ENCODE peak calls at places on chromosomes 2 and 18, in eight cellular contexts. W is ecto neural progenitor cell; I is H7; U is heart left ventricle; B is aorta; G is NCI-H345; D is NCI-H524 treated with DMSO at 0.1 percent for 48 hours; F is stimulated activated CD4-positive, alpha-beta T cell treated with anti-CD3 and anti-CD28 coated beads, Interleukin-2, amount 100 ng/mL, for 48 hours. Z is an unnamed sample.

GRCh38 chr2:53768233-53768542 is 584 bp downstream of the CHAC2 start:
- DNase-seq in W (peak), I (no peak), U (no peak), B (no peak), G (peak), D (no peak), F (no peak), Z (no peak)

GRCh38 chr2:168694173-168694572 is 108.3 kb upstream of the NOSTRIN start:
- DNase-seq in W (no peak), I (no peak), U (no peak), B (no peak), G (no peak), D (no peak), F (no peak), Z (no peak)

GRCh38 chr2:96325038-96325883 is at the start of gene ITPRIPL1:
- DNase-seq in W (peak), I (peak), U (peak), B (peak), G (no peak), D (no peak), F (peak), Z (no peak)

GRCh38 chr2:19868705-19869550 is 32.9 kb downstream of the TTC32 start:
- DNase-seq in W (peak), I (peak), U (peak), B (peak), G (no peak), D (no peak), F (peak), Z (peak)

GRCh38 chr18:72376256-72376655 is 167.9 kb downstream of the CBLN2 start:
- DNase-seq in W (no peak), I (no peak), U (no peak), B (no peak), G (no peak), D (no peak), F (no peak), Z (no peak)

GRCh38 chr2:124328397-124328796 is 303.3 kb downstream of the CNTNAP5 start:
- DNase-seq in W (no peak), I (no peak), U (no peak), B (no peak), G (no peak), D (no peak), F (no peak), Z (no peak)

GRCh38 chr2:66874411-66874810 is 439.5 kb downstream of the MEIS1 start:
- DNase-seq in W (no peak), I (no peak), U (no peak), B (no peak), G (no peak), D (peak), F (no peak), Z (no peak)

GRCh38 chr2:173872714-173873113 is 92.5 kb downstream of the SP3 start:
- DNase-seq in W (no peak), I (no peak), U (no peak), B (no peak), G (no peak), D (no peak), F (no peak), Z (no peak)

GRCh38 chr18:26549486-26550435 is 1.4 kb upstream of the KCTD1 start:
- DNase-seq in W (peak), I (peak), U (peak), B (peak), G (peak), D (no peak), F (no peak), Z (no peak)

GRCh38 chr2:130355181-130355577 is 677 bp upstream of the PTPN18 start:
- DNase-seq in W (no peak), I (no peak), U (no peak), B (no peak), G (no peak), D (no peak), F (no peak), Z (no peak)

Z was measured in activated T-cell treated with anti-CD3 and anti-CD28 coated beads for 4 hours.